ENCODE peak calls at places on chromosomes 3 and 15, in five cellular contexts. One of them, this sample, is unnamed.

GRCh38 chr15:67124911-67125588 is 59.6 kb downstream of the SMAD3 start:
- DNase-seq in IMR-90: no peak
- DNase-seq in endodermal cell: no peak
- DNase-seq in neuronal stem cell: no peak
- DNase-seq in NT2/D1: no peak
- DNase-seq in this sample: no peak

GRCh38 chr3:72158639-72159005 is 373.7 kb upstream of the PROK2 start:
- DNase-seq in IMR-90: no peak
- DNase-seq in endodermal cell: no peak
- DNase-seq in neuronal stem cell: no peak
- DNase-seq in NT2/D1: no peak
- DNase-seq in this sample: no peak

GRCh38 chr15:45126535-45127158 is 3.0 kb downstream of the DUOXA1 start:
- DNase-seq in IMR-90: peak; percentile 36
- DNase-seq in endodermal cell: peak; percentile 62
- DNase-seq in neuronal stem cell: no peak
- DNase-seq in NT2/D1: no peak
- DNase-seq in this sample: peak; percentile 42

GRCh38 chr3:134677196-134677986 is 26.6 kb upstream of the KY start:
- DNase-seq in IMR-90: no peak
- DNase-seq in endodermal cell: peak; percentile 92
- DNase-seq in neuronal stem cell: peak; percentile 8
- DNase-seq in NT2/D1: peak; percentile 42
- DNase-seq in this sample: no peak

GRCh38 chr3:29426302-29427226 is 145.7 kb downstream of the RBMS3 start:
- DNase-seq in IMR-90: no peak
- DNase-seq in endodermal cell: no peak
- DNase-seq in neuronal stem cell: no peak
- DNase-seq in NT2/D1: no peak
- DNase-seq in this sample: peak; percentile 52

GRCh38 chr3:13045904-13046568 is 27.2 kb downstream of the IQSEC1 start:
- DNase-seq in IMR-90: no peak
- DNase-seq in endodermal cell: no peak
- DNase-seq in neuronal stem cell: no peak
- DNase-seq in NT2/D1: no peak
- DNase-seq in this sample: no peak

GRCh38 chr3:99941211-99941610 is 123.5 kb downstream of the CMSS1 start:
- DNase-seq in IMR-90: no peak
- DNase-seq in endodermal cell: no peak
- DNase-seq in neuronal stem cell: no peak
- DNase-seq in NT2/D1: no peak
- DNase-seq in this sample: no peak

GRCh38 chr3:172189213-172189612 is 149.8 kb downstream of the FNDC3B start:
- DNase-seq in IMR-90: no peak
- DNase-seq in endodermal cell: no peak
- DNase-seq in neuronal stem cell: no peak
- DNase-seq in NT2/D1: no peak
- DNase-seq in this sample: no peak

GRCh38 chr3:18297131-18297530 is 128.0 kb downstream of the SATB1 start:
- DNase-seq in IMR-90: no peak
- DNase-seq in endodermal cell: no peak
- DNase-seq in neuronal stem cell: no peak
- DNase-seq in NT2/D1: no peak
- DNase-seq in this sample: no peak

GRCh38 chr3:71944482-71944881 is 159.5 kb upstream of the PROK2 start:
- DNase-seq in IMR-90: no peak
- DNase-seq in endodermal cell: no peak
- DNase-seq in neuronal stem cell: no peak
- DNase-seq in NT2/D1: no peak
- DNase-seq in this sample: no peak

GRCh38 chr3:55574671-55575070 is 87.6 kb upstream of the WNT5A start:
- DNase-seq in IMR-90: no peak
- DNase-seq in endodermal cell: no peak
- DNase-seq in neuronal stem cell: no peak
- DNase-seq in NT2/D1: no peak
- DNase-seq in this sample: no peak

GRCh38 chr3:52353291-52353855 is 37.3 kb downstream of the DNAH1 start:
- DNase-seq in IMR-90: no peak
- DNase-seq in endodermal cell: no peak
- DNase-seq in neuronal stem cell: no peak
- DNase-seq in NT2/D1: no peak
- DNase-seq in this sample: no peak

GRCh38 chr15:58934521-58934920 is 1.0 kb upstream of the SLTM start:
- DNase-seq in IMR-90: no peak
- DNase-seq in endodermal cell: no peak
- DNase-seq in neuronal stem cell: no peak
- DNase-seq in NT2/D1: no peak
- DNase-seq in this sample: no peak

GRCh38 chr15:73818308-73818985 is 54.9 kb upstream of the TBC1D21 start:
- DNase-seq in IMR-90: no peak
- DNase-seq in endodermal cell: no peak
- DNase-seq in neuronal stem cell: no peak
- DNase-seq in NT2/D1: no peak
- DNase-seq in this sample: no peak

GRCh38 chr15:75982468-75982867 is 29.8 kb downstream of the NRG4 start:
- DNase-seq in IMR-90: no peak
- DNase-seq in endodermal cell: no peak
- DNase-seq in neuronal stem cell: no peak
- DNase-seq in NT2/D1: peak; percentile 22
- DNase-seq in this sample: no peak

GRCh38 chr15:91183630-91184029 is 83.6 kb downstream of the SV2B start:
- DNase-seq in IMR-90: no peak
- DNase-seq in endodermal cell: no peak
- DNase-seq in neuronal stem cell: no peak
- DNase-seq in NT2/D1: no peak
- DNase-seq in this sample: no peak

GRCh38 chr15:33293619-33294309 is 17.0 kb upstream of the RYR3 start:
- DNase-seq in IMR-90: no peak
- DNase-seq in endodermal cell: no peak
- DNase-seq in neuronal stem cell: no peak
- DNase-seq in NT2/D1: no peak
- DNase-seq in this sample: no peak

GRCh38 chr15:70314652-70315051 is 216.9 kb upstream of the TLE3 start:
- DNase-seq in IMR-90: no peak
- DNase-seq in endodermal cell: no peak
- DNase-seq in neuronal stem cell: no peak
- DNase-seq in NT2/D1: peak; percentile 64
- DNase-seq in this sample: no peak

GRCh38 chr3:55724851-55725250 is 237.7 kb upstream of the WNT5A start:
- DNase-seq in IMR-90: no peak
- DNase-seq in endodermal cell: no peak
- DNase-seq in neuronal stem cell: no peak
- DNase-seq in NT2/D1: no peak
- DNase-seq in this sample: peak; percentile 57

GRCh38 chr3:45617430-45618080 is 23.0 kb downstream of the LIMD1 start:
- DNase-seq in IMR-90: no peak
- DNase-seq in endodermal cell: no peak
- DNase-seq in neuronal stem cell: no peak
- DNase-seq in NT2/D1: no peak
- DNase-seq in this sample: no peak

GRCh38 chr15:64117759-64118487 is 22.1 kb downstream of the SNX1 start:
- DNase-seq in IMR-90: no peak
- DNase-seq in endodermal cell: no peak
- DNase-seq in neuronal stem cell: no peak
- DNase-seq in NT2/D1: no peak
- DNase-seq in this sample: no peak

DNA sequence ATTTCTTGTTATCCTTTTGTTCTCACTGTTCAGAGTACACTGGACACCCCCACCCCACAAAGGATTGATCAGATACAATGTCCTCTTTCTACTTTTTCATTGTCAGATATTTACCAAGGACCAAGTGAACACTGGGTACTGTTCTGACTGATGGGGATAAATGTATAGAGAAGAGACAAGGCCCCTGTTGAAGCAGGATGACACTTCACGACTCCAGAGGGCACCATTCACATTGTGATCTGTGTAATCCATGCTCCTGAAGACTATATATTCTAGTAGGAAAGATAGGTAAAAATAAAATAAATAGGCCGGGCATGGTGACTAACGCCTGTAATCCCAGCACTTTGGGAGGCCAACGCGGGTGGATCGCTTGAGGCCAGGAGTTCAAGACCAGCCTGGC is 7.2 kb upstream of the CRYGS start:
- DNase-seq in IMR-90: no peak
- DNase-seq in endodermal cell: no peak
- DNase-seq in neuronal stem cell: no peak
- DNase-seq in NT2/D1: no peak
- DNase-seq in this sample: no peak
- H3K36me3 ChIP-seq in IMR-90: peaks cover 19% of the 10 kb centered on the region
- H3K36me3 ChIP-seq in endodermal cell: peaks cover 44% of the 10 kb centered on the region
- H3K36me3 ChIP-seq in neuronal stem cell: peaks cover 9% of the 10 kb centered on the region
- H3K36me3 ChIP-seq in NT2/D1: peaks cover 55% of the 10 kb centered on the region
- H3K36me3 ChIP-seq in this sample: peaks cover 61% of the 10 kb centered on the region

DNA sequence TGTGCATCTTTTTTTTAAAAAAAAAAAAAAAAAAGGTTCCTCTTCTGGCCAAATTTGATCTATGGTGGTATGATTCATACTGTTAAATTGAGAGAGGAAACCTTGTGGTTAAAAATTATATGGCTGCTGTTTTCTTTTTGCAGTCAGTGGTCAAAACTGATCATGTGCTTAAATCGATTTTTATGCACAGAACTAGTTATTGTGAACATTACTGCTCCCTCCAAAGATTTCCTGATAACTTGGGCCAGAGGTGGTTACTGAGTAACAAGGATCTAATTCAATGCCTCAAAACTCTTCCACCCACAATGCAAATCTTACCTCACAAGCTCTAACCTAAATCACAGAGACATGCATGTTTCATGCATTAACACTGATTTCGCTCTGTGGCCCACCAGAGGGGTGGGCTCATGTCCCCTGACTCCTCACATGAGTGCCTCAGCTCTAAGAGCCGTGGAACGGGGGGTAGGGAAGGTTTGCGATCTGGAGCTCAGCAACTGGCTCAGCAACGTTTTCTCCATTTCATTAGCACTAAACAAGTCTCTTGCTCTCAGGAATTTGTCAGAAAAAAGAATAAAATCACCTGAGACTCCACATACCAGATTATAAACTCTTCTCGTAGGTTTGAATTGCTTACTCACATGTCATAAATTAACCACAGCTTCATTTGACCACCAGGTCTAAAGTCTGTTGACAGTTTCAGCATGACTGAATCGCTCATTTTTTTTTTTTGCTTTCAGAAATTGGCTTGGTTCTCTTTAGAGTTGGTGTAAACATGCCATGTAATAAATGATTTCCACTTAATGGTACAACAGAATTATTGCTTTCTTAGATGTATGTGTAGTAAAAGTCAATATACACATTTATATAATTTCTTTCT is 280.4 kb downstream of the CD47 start:
- DNase-seq in IMR-90: peak; percentile 9
- DNase-seq in endodermal cell: no peak
- DNase-seq in neuronal stem cell: no peak
- DNase-seq in NT2/D1: no peak
- DNase-seq in this sample: no peak
- H3K4me3 ChIP-seq in IMR-90: no peak overlapping the region
- H3K4me3 ChIP-seq in endodermal cell: no peak overlapping the region
- H3K4me3 ChIP-seq in neuronal stem cell: no peak overlapping the region
- H3K4me3 ChIP-seq in NT2/D1: no peak overlapping the region
- H3K4me3 ChIP-seq in this sample: no peak overlapping the region

GRCh38 chr3:141081141-141081795 is 30.1 kb downstream of the SPSB4 start:
- DNase-seq in IMR-90: no peak
- DNase-seq in endodermal cell: peak; percentile 86
- DNase-seq in neuronal stem cell: peak; percentile 79
- DNase-seq in NT2/D1: peak; percentile 84
- DNase-seq in this sample: no peak
- H3K9ac ChIP-seq in IMR-90: no peak overlapping the region
- H3K9ac ChIP-seq in endodermal cell: no peak overlapping the region
- H3K9ac ChIP-seq in neuronal stem cell: no peak overlapping the region
- H3K9ac ChIP-seq in NT2/D1: peak overlapping the region; percentile 16
- H3K9ac ChIP-seq in this sample: no peak overlapping the region

GRCh38 chr3:183777016-183777618 is 48.3 kb downstream of the MAP6D1 start:
- DNase-seq in IMR-90: no peak
- DNase-seq in endodermal cell: no peak
- DNase-seq in neuronal stem cell: no peak
- DNase-seq in NT2/D1: no peak
- DNase-seq in this sample: peak; percentile 80
- H3K36me3 ChIP-seq in IMR-90: peaks cover 56% of the 10 kb centered on the region
- H3K36me3 ChIP-seq in endodermal cell: peaks cover 89% of the 10 kb centered on the region
- H3K36me3 ChIP-seq in neuronal stem cell: peaks cover 37% of the 10 kb centered on the region
- H3K36me3 ChIP-seq in NT2/D1: peaks cover 89% of the 10 kb centered on the region
- H3K36me3 ChIP-seq in this sample: peaks cover 71% of the 10 kb centered on the region

DNA sequence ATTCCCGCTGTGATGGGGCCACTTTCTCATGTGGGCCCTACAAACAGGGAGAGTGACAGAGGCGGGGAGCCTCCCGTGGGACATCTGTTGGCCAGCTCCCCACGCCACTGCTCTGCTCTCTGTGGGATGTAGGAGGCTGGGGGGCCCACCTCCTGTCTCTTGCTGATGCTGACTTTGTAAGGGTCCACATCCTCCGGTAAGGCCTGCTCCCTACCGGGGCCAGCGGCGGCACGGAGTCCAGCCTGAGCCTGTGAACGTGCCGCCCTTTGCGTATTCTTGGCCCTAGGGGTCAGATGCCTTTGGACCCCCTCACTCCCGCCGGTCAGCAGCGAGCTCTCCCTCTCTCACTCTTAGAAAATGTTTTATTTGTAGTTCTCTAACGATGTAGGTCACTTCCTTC is 153.2 kb downstream of the LRRC28 start:
- DNase-seq in IMR-90: no peak
- DNase-seq in endodermal cell: no peak
- DNase-seq in neuronal stem cell: no peak
- DNase-seq in NT2/D1: no peak
- DNase-seq in this sample: no peak
- H3K4me3 ChIP-seq in IMR-90: no peak overlapping the region
- H3K4me3 ChIP-seq in endodermal cell: no peak overlapping the region
- H3K4me3 ChIP-seq in neuronal stem cell: no peak overlapping the region
- H3K4me3 ChIP-seq in NT2/D1: no peak overlapping the region
- H3K4me3 ChIP-seq in this sample: no peak overlapping the region